ENCODE peak calls at places on chromosomes 12 and 14, in five cellular contexts. Q is aorta; Y is right cardiac atrium; T is CD4-positive, CD25-positive, alpha-beta regulatory T cell; H is stomach. E is an unnamed sample. For H3K9me3, the result is how much of the 10 kb centered on the place peaks cover.

GRCh38 chr14:25122188-25122587 is 72.2 kb upstream of the STXBP6 start:
- DNase-seq in T (no peak), H (no peak), Y (no peak), Q (no peak), E (peak)

GRCh38 chr14:57462551-57462950 is 31.1 kb downstream of the CCDC198 start:
- DNase-seq in H (no peak), Q (no peak), Y (no peak), T (no peak), E (no peak)

GRCh38 chr14:80940146-80940545 is 1.4 kb downstream of the CEP128 start:
- DNase-seq in H (no peak), T (no peak), Y (no peak), Q (no peak), E (no peak)

GRCh38 chr12:89980236-89980635 is 271.6 kb upstream of the ATP2B1 start:
- DNase-seq in Y (no peak), H (no peak), Q (peak), T (no peak), E (no peak)

GRCh38 chr14:94867931-94868597 is 98.2 kb upstream of the GSC start:
- DNase-seq in Y (no peak), H (no peak), T (no peak), Q (no peak), E (peak)

GRCh38 chr12:90124289-90124688 is 415.7 kb upstream of the ATP2B1 start:
- DNase-seq in Y (no peak), T (no peak), Q (no peak), H (no peak), E (no peak)

GRCh38 chr12:13114251-13115052 is 11.0 kb upstream of the GSG1 start:
- DNase-seq in H (no peak), Q (no peak), T (no peak), Y (peak), E (no peak)

GRCh38 chr14:67426983-67427601 is 15.1 kb upstream of the PLEK2 start:
- DNase-seq in Y (peak), T (peak), H (peak), Q (peak), E (peak)

GRCh38 chr14:69090187-69090789 is 62.6 kb downstream of the DCAF5 start:
- DNase-seq in Y (no peak), H (no peak), T (no peak), Q (no peak), E (no peak)

GRCh38 chr14:51534623-51535022 is 117.1 kb upstream of the FRMD6 start:
- DNase-seq in Y (peak), T (no peak), Q (no peak), H (no peak), E (no peak)

GRCh38 chr14:79144891-79145290 is 974.7 kb downstream of the NRXN3 start:
- DNase-seq in H (no peak), Q (no peak), Y (no peak), T (no peak), E (no peak)

GRCh38 chr12:12182926-12183325 is 83.9 kb downstream of the LRP6 start:
- DNase-seq in T (no peak), H (no peak), Q (no peak), Y (no peak), E (peak)

GRCh38 chr12:21451529-21451928 is 14.1 kb downstream of the PYROXD1 start:
- DNase-seq in Q (no peak), Y (no peak), T (no peak), H (no peak), E (no peak)

GRCh38 chr12:45615268-45615667 is 114.2 kb upstream of the ARID2 start:
- DNase-seq in Y (no peak), T (no peak), H (no peak), Q (no peak), E (peak)

GRCh38 chr12:642633-643477 is 20.4 kb downstream of the NINJ2 start:
- DNase-seq in H (peak), T (peak), Q (peak), Y (peak), E (peak)

GRCh38 chr12:94770777-94771176 is 120.4 kb upstream of the TMCC3 start:
- DNase-seq in Y (no peak), H (no peak), Q (no peak), T (no peak), E (no peak)

GRCh38 chr14:81435578-81436295 is 35.6 kb upstream of the STON2 start:
- DNase-seq in T (no peak), Q (peak), Y (peak), H (peak), E (peak)

GRCh38 chr12:57983150-57983857 is 41.9 kb downstream of the ATP23 start:
- DNase-seq in Y (peak), H (no peak), T (no peak), Q (no peak), E (peak)

GRCh38 chr12:16329594-16329993 is 17.9 kb upstream of the MGST1 start:
- DNase-seq in Q (no peak), H (no peak), Y (no peak), T (no peak), E (no peak)

GRCh38 chr14:29804481-29804880 is 123.2 kb downstream of the PRKD1 start:
- DNase-seq in Y (no peak), H (no peak), Q (no peak), T (no peak), E (no peak)
- H3K9me3 ChIP-seq in Y (under half), H (under half), Q (under half), T (under half), E (under half)

GRCh38 chr12:86526060-86526595 is 269.9 kb upstream of the MGAT4C start:
- DNase-seq in H (no peak), Q (no peak), Y (no peak), T (no peak), E (no peak)
- H3K9me3 ChIP-seq in H (under half), Q (under half), Y (under half), T (under half), E (under half)

DNA sequence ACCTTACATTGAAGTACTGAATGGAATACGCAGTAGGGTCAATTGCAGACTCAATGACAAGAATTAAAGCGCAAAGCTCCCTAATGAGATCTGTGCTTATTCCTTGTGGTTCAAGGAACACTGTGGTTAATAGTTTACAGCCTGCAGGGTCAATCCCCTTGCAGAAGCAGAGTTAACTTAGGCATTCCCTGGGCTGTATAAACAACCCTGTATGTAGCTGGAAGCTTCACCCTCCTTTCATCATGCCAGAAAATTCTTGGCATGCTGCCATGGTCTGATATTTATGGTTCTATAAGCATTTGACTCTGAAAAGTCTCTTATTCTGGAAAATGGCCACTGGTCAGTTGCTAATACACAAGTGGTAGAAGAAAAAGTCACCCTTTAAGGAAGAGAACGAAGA is 227.7 kb downstream of the NOVA1 start:
- DNase-seq in Y (no peak), H (no peak), T (no peak), Q (no peak), E (peak)
- H3K9me3 ChIP-seq in Y (under half), H (under half), T (under half), Q (under half), E (under half)

GRCh38 chr12:132925597-132926416 is 30.3 kb downstream of the ZNF605 start:
- DNase-seq in Y (no peak), T (no peak), H (no peak), Q (no peak), E (no peak)

GRCh38 chr12:132923356-132923909 is 32.7 kb downstream of the ZNF605 start:
- DNase-seq in Q (no peak), H (no peak), Y (no peak), T (no peak), E (no peak)

GRCh38 chr12:132922676-132923075 is 33.4 kb downstream of the ZNF605 start:
- DNase-seq in Y (no peak), T (no peak), H (no peak), Q (no peak), E (no peak)

GRCh38 chr12:132926417-132926833 is 29.7 kb downstream of the ZNF605 start:
- DNase-seq in Q (no peak), T (no peak), Y (no peak), H (no peak), E (no peak)

GRCh38 chr12:132924356-132924755 is 31.8 kb downstream of the ZNF605 start:
- DNase-seq in H (no peak), Y (no peak), T (no peak), Q (no peak), E (no peak)
- H3K9me3 ChIP-seq in H (half or more), Y (under half), T (half or more), Q (under half), E (half or more)

GRCh38 chr12:37548266-37548805 is 768.2 kb upstream of the ALG10B start:
- DNase-seq in Y (no peak), H (no peak), T (no peak), Q (no peak), E (no peak)

GRCh38 chr12:37546206-37546605 is 770.4 kb upstream of the ALG10B start:
- DNase-seq in T (no peak), Y (no peak), H (no peak), Q (no peak), E (no peak)

GRCh38 chr12:37546901-37547475 is 769.6 kb upstream of the ALG10B start:
- DNase-seq in H (no peak), Y (no peak), Q (no peak), T (no peak), E (no peak)

GRCh38 chr12:37545759-37546158 is 770.8 kb upstream of the ALG10B start:
- DNase-seq in Y (no peak), H (no peak), T (no peak), Q (no peak), E (no peak)

GRCh38 chr12:37547611-37548010 is 769.0 kb upstream of the ALG10B start:
- DNase-seq in Y (no peak), T (no peak), H (no peak), Q (no peak), E (no peak)
- H3K9me3 ChIP-seq in Y (under half), T (under half), H (half or more), Q (under half), E (under half)

GRCh38 chr14:105907276-105907675 is 380.9 kb downstream of the TMEM121 start:
- DNase-seq in Y (no peak), T (no peak), H (no peak), Q (no peak), E (no peak)
- H3K9me3 ChIP-seq in Y (under half), T (under half), H (under half), Q (under half), E (under half)

GRCh38 chr14:38442208-38442607 is 186.3 kb upstream of the CLEC14A start:
- DNase-seq in H (no peak), Q (no peak), Y (peak), T (no peak), E (no peak)
- H3K9me3 ChIP-seq in H (under half), Q (under half), Y (under half), T (under half), E (under half)

GRCh38 chr12:132918680-132919079 is 31.3 kb upstream of the CHFR start:
- DNase-seq in H (no peak), Y (no peak), T (no peak), Q (no peak), E (no peak)
- H3K9me3 ChIP-seq in H (half or more), Y (under half), T (half or more), Q (under half), E (under half)

GRCh38 chr12:133046698-133047097 is 9.4 kb downstream of the ZNF84 start:
- DNase-seq in T (no peak), H (no peak), Q (no peak), Y (no peak), E (no peak)
- H3K9me3 ChIP-seq in T (half or more), H (half or more), Q (under half), Y (under half), E (half or more)